ENCODE peak calls at places on chromosomes 12 and 14, in four cellular contexts. S, X, T and P are unnamed samples.
A peak's percentile ranks its signal among the peaks of the same experiment; 100 is the strongest.

GRCh38 chr12:113301811-113302210 is 33.1 kb downstream of the SLC8B1 start:
- DNase-seq in T (no peak), S (no peak), X (no peak), P (no peak)

GRCh38 chr12:93706824-93707223 is 29.6 kb downstream of the CRADD start:
- DNase-seq in S (no peak), X (no peak), T (no peak), P (peak; percentile 27)

GRCh38 chr14:72652179-72652578 is 241.7 kb downstream of the DPF3 start:
- DNase-seq in S (no peak), T (no peak), X (no peak), P (no peak)

GRCh38 chr12:111781085-111781658 is 14.4 kb downstream of the ALDH2 start:
- DNase-seq in X (no peak), S (no peak), T (no peak), P (no peak)

GRCh38 chr12:106634206-106634605 is 51.4 kb downstream of the RFX4 start:
- DNase-seq in S (no peak), T (no peak), X (no peak), P (no peak)

GRCh38 chr14:100134591-100134990 is 24.9 kb downstream of the DEGS2 start:
- DNase-seq in X (no peak), S (peak; percentile 63), T (no peak), P (no peak)

GRCh38 chr14:36824854-36825253 is 163.2 kb downstream of the PAX9 start:
- DNase-seq in T (no peak), X (no peak), S (no peak), P (no peak)

GRCh38 chr12:52903855-52904508 is 894 bp downstream of the KRT8 start:
- DNase-seq in S (no peak), T (peak; percentile 57), X (no peak), P (no peak)

GRCh38 chr12:3179731-3180130 is 102.6 kb downstream of the TSPAN9 start:
- DNase-seq in T (no peak), S (no peak), X (no peak), P (no peak)

DNA sequence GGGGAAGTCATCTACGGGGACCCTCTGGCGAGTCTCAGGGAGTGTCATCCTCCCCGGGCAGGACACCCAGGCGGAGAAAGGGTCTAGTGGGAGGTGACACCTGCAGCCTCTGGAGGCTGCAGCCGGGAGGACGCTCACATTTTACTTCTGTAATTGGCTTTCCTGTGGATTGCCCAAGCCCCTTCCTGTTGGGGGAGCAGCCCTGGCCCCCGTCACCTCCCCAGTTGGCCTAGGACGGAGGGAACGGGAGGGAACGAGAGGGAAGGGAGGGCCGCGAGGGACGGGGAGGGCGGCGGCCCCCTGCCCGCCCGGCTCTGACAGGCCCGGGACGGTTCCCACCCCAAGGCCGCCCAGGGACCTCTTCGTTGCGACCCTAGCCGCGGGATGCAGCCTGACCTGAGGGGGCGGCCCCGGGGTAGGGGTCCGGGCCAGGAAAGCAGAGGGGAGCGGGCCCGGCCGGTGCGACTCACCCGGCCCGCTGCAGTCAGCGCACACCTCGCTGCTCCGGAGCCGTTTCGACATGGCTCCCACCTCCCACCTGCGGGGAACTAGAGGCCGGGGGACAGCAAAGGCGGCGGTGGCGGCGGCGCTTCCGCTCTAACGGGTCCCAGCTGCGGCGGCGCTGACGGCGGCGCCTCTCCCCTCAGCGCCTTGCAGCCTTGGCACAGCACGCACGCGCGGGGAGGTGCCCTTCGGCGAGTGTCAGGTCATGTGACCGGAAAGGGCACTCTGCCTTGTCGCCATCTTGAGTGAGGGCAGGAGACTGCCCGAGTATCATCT is at the start of gene GIT2:
- DNase-seq in X (peak; percentile 96), S (peak; percentile 95), T (peak; percentile 88), P (peak; percentile 66)
- TF ChIP-seq CTCF in X (no peak), S (no peak), T (no peak), P (no peak)

GRCh38 chr14:65287264-65288131 is 125.0 kb upstream of the FUT8 start:
- DNase-seq in S (peak; percentile 46), X (peak; percentile 63), T (no peak), P (no peak)
- TF ChIP-seq CTCF in S (no peak), X (no peak), T (no peak), P (no peak)

GRCh38 chr14:29926701-29927595 is 699 bp downstream of the PRKD1 start:
- DNase-seq in X (no peak), S (peak; percentile 55), T (peak; percentile 53), P (peak; percentile 19)
- TF ChIP-seq CTCF in X (no peak), S (no peak), T (no peak), P (no peak)

GRCh38 chr12:95733156-95733825 is 57.3 kb downstream of the NTN4 start:
- DNase-seq in T (no peak), S (no peak), X (no peak), P (no peak)
- TF ChIP-seq CTCF in T (no peak), S (no peak), X (no peak), P (no peak)

GRCh38 chr12:64352181-64352580 is 38.4 kb downstream of the C12orf56 start:
- DNase-seq in X (no peak), T (no peak), S (no peak), P (no peak)
- TF ChIP-seq CTCF in X (no peak), T (peak; percentile 21), S (no peak), P (no peak)

GRCh38 chr12:100798799-100799198 is 4.2 kb downstream of the ANO4 start:
- DNase-seq in X (no peak), T (no peak), S (no peak), P (no peak)

GRCh38 chr12:100795193-100796179 is 910 bp downstream of the ANO4 start:
- DNase-seq in T (no peak), S (no peak), X (no peak), P (no peak)

GRCh38 chr12:100796616-100797015 is 2.0 kb downstream of the ANO4 start:
- DNase-seq in S (no peak), T (no peak), X (no peak), P (no peak)

GRCh38 chr12:100797786-100798580 is 3.4 kb downstream of the ANO4 start:
- DNase-seq in X (no peak), T (no peak), S (no peak), P (no peak)

DNA sequence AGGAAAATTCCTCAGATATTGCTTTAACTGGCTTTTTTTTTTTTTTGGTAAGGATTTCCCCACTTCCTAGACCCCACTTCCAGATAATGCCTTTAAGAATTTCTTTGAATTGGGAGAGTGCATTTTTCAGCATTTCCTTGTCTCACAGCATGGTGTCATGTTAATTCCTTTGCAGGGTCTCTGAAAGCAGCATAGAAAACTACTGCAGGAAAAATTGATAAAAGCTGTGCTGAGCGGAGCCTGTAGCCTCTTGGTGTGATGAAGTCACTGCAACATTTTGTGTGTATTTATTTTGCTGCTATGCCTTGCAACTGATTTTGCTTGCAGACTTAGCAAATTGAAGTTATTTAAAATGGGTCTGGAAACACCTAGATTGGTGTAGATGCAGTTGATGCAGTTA is 2.7 kb downstream of the ANO4 start:
- DNase-seq in X (no peak), S (no peak), T (no peak), P (no peak)
- TF ChIP-seq CTCF in X (no peak), S (no peak), T (no peak), P (no peak)

GRCh38 chr14:26398616-26399015 is 199.2 kb downstream of the NOVA1 start:
- DNase-seq in X (no peak), T (no peak), S (no peak), P (no peak)

GRCh38 chr14:26389646-26390508 is 208.0 kb downstream of the NOVA1 start:
- DNase-seq in S (no peak), X (no peak), T (no peak), P (no peak)

GRCh38 chr14:26392498-26392897 is 205.3 kb downstream of the NOVA1 start:
- DNase-seq in T (no peak), X (no peak), S (no peak), P (no peak)

GRCh38 chr14:26395726-26396125 is 202.1 kb downstream of the NOVA1 start:
- DNase-seq in X (no peak), T (no peak), S (no peak), P (no peak)

GRCh38 chr14:26394114-26394855 is 203.5 kb downstream of the NOVA1 start:
- DNase-seq in S (peak; percentile 32), T (no peak), X (no peak), P (peak; percentile 8)
- TF ChIP-seq CTCF in S (no peak), T (no peak), X (no peak), P (peak; percentile 58)

DNA sequence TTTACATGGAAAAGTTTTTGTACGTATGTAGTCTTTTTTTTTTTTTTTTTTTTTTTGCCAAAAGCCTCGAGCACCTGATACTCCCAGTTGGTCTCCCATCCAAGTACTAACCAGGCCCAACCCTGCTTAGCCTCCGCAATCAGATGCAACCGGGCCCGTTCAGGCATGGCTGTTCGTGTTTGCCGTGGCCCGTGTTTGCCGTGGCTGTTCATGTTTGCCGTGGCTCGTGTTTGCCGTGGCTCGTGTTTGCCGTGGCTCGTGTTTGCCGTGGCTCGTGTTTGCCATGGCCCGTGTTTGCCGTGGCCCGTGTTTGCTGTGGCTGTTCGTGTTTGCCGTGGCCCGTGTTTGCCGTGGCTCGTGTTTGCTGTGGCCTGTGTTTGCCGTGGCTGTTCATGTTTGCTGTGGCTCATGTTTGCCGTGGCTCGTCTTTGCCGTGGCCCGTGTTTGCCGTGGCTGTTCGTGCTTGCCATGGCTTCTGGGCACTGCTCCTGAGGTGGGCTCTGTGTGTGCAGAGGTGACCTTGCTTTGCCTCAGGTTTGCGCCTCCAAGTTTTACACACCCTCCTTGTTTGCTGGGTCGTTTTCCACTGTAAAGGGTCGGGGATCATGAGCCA is 26.8 kb upstream of the MMP17 start:
- DNase-seq in T (no peak), X (no peak), S (no peak), P (no peak)
- TF ChIP-seq CTCF in T (no peak), X (no peak), S (no peak), P (no peak)

GRCh38 chr14:61607570-61608244 is 87.6 kb upstream of the HIF1A start:
- DNase-seq in X (peak; percentile 74), T (peak; percentile 15), S (no peak), P (no peak)
- TF ChIP-seq CTCF in X (peak; percentile 68), T (no peak), S (no peak), P (no peak)

DNA sequence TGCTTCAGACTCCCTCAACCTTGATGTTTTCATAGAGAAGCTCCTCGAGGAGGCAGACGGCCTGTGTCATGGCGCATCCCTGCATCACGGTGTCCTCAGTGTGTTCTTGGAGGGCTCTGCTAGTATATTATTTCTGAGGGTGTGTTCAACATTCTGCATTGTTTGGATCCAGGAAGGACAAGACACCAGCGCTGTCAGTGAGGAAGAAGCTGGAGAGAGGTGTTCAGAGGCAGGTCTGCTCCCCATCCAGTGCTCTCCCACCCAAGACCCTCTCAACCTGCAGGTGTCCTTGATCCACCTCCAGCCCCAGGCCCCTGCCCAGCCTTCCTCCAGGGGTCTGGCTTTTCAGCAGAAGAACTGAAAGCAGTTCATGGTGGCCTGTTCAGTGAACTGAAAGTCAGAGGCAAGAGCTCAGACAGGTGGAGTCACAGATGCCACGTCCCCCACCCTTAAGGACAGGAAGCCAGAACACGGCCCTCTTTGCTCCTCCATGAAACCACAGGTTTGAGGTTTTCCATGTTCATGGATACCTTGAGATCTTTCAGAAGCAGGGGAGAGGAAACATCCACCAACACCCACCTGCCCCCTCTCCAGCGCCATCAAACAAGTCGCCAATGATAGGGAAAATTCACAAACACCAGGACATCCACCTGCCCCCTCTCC is 37.4 kb downstream of the DIO3 start:
- DNase-seq in T (no peak), S (no peak), X (peak; percentile 59), P (no peak)
- TF ChIP-seq CTCF in T (no peak), S (no peak), X (no peak), P (no peak)